ENCODE peak calls at places on chromosome 12, in ten cellular contexts. A is NCI-H460; B is adipocyte; W is lung; Y is NCI-H1092; D is A172; F is naive thymus-derived CD8-positive, alpha-beta T cell; Q is GM23248; G is T47D; J is osteocyte. S is an unnamed sample.

GRCh38 chr12:30026621-30027234 is 243.0 kb upstream of the TMTC1 start:
- DNase-seq in A (no peak), B (peak), W (no peak), Y (no peak), D (peak), F (no peak), Q (peak), G (no peak), J (no peak), S (no peak)

GRCh38 chr12:56260921-56261320 is 2.7 kb upstream of the ANKRD52 start:
- DNase-seq in A (no peak), B (no peak), W (no peak), Y (no peak), D (no peak), F (no peak), Q (no peak), G (no peak), J (no peak), S (no peak)

GRCh38 chr12:47748507-47748828 is 10.2 kb downstream of the RAPGEF3 start:
- DNase-seq in A (no peak), B (no peak), W (no peak), Y (no peak), D (no peak), F (no peak), Q (no peak), G (no peak), J (no peak), S (no peak)

GRCh38 chr12:74836567-74836966 is 298.9 kb downstream of the ATXN7L3B start:
- DNase-seq in A (no peak), B (no peak), W (no peak), Y (no peak), D (no peak), F (no peak), Q (no peak), G (no peak), J (no peak), S (no peak)

GRCh38 chr12:7114008-7114407 is 5.0 kb upstream of the C1RL start:
- DNase-seq in A (no peak), B (no peak), W (no peak), Y (no peak), D (no peak), F (no peak), Q (no peak), G (no peak), J (no peak), S (no peak)

GRCh38 chr12:70982991-70983390 is 62.5 kb upstream of the PTPRR start:
- DNase-seq in A (no peak), B (no peak), W (no peak), Y (no peak), D (peak), F (no peak), Q (peak), G (no peak), J (no peak), S (no peak)

GRCh38 chr12:114853003-114853529 is 169.1 kb upstream of the TBX3 start:
- DNase-seq in A (no peak), B (no peak), W (no peak), Y (no peak), D (no peak), F (no peak), Q (no peak), G (no peak), J (no peak), S (no peak)

GRCh38 chr12:26853303-26854027 is 20.5 kb upstream of the ITPR2 start:
- DNase-seq in A (peak), B (peak), W (peak), Y (peak), D (peak), F (peak), Q (peak), G (peak), J (no peak), S (peak)

GRCh38 chr12:66662729-66663128 is 16.1 kb downstream of the GRIP1 start:
- DNase-seq in A (no peak), B (peak), W (no peak), Y (peak), D (no peak), F (no peak), Q (peak), G (no peak), J (no peak), S (no peak)

GRCh38 chr12:96814200-96814599 is 92.9 kb upstream of the NEDD1 start:
- DNase-seq in A (no peak), B (no peak), W (no peak), Y (no peak), D (peak), F (no peak), Q (peak), G (no peak), J (no peak), S (no peak)

GRCh38 chr12:132428872-132429121 is 61.2 kb upstream of the FBRSL1 start:
- DNase-seq in A (no peak), B (no peak), W (no peak), Y (no peak), D (no peak), F (no peak), Q (no peak), G (no peak), J (no peak), S (no peak)

GRCh38 chr12:5407457-5407856 is 24.5 kb upstream of the NTF3 start:
- DNase-seq in A (no peak), B (peak), W (no peak), Y (no peak), D (no peak), F (no peak), Q (no peak), G (no peak), J (no peak), S (no peak)

GRCh38 chr12:124504273-124505000 is 63.0 kb downstream of the NCOR2 start:
- DNase-seq in A (no peak), B (no peak), W (no peak), Y (no peak), D (no peak), F (no peak), Q (no peak), G (no peak), J (no peak), S (no peak)